ENCODE peak calls at places on chromosomes 11 and 22, in four cellular contexts. S, Z, L and C are unnamed samples.

GRCh38 chr11:13261600-13262061 is 16.0 kb upstream of the BMAL1 start:
- DNase-seq in S (no peak), Z (peak; percentile 88), L (no peak), C (no peak)

GRCh38 chr22:31829505-31829904 is 75.7 kb downstream of the DEPDC5 start:
- DNase-seq in S (peak; percentile 22), Z (peak; percentile 85), L (no peak), C (no peak)

GRCh38 chr11:4094348-4095291 is at the start of gene RRM1:
- DNase-seq in S (peak; percentile 94), Z (peak; percentile 89), L (peak; percentile 96), C (peak; percentile 93)

GRCh38 chr11:8365542-8365941 is 101.9 kb upstream of the LMO1 start:
- DNase-seq in S (no peak), Z (no peak), L (no peak), C (no peak)

GRCh38 chr11:109956124-109956793 is 136.9 kb upstream of the ZC3H12C start:
- DNase-seq in S (peak; percentile 23), Z (no peak), L (no peak), C (no peak)

GRCh38 chr11:8282621-8283509 is 19.2 kb upstream of the LMO1 start:
- DNase-seq in S (no peak), Z (no peak), L (peak; percentile 67), C (no peak)

GRCh38 chr11:120316880-120317688 is 8.0 kb upstream of the TLCD5 start:
- DNase-seq in S (no peak), Z (no peak), L (no peak), C (no peak)

GRCh38 chr11:102085864-102086551 is 24.2 kb upstream of the YAP1 start:
- DNase-seq in S (no peak), Z (no peak), L (no peak), C (no peak)

GRCh38 chr22:29734853-29735252 is 15.1 kb downstream of the CABP7 start:
- DNase-seq in S (no peak), Z (no peak), L (peak; percentile 53), C (no peak)

GRCh38 chr11:11916981-11917399 is 75.2 kb downstream of the USP47 start:
- DNase-seq in S (no peak), Z (no peak), L (peak; percentile 4), C (no peak)

GRCh38 chr11:122556605-122557004 is 98.9 kb upstream of the UBASH3B start:
- DNase-seq in S (no peak), Z (no peak), L (peak; percentile 77), C (no peak)

GRCh38 chr11:48129697-48130395 is 86.8 kb upstream of the OR4B1 start:
- DNase-seq in S (no peak), Z (no peak), L (no peak), C (no peak)

GRCh38 chr11:10918698-10919097 is 60.8 kb upstream of the ZBED5 start:
- DNase-seq in S (no peak), Z (no peak), L (no peak), C (no peak)

GRCh38 chr22:42754658-42755057 is 34.0 kb upstream of the A4GALT start:
- DNase-seq in S (no peak), Z (no peak), L (no peak), C (no peak)

GRCh38 chr11:24585192-24585591 is 88.3 kb downstream of the LUZP2 start:
- DNase-seq in S (no peak), Z (no peak), L (no peak), C (no peak)
- TF ChIP-seq CTCF in S (no peak), Z (no peak), L (no peak), C (no peak)

DNA sequence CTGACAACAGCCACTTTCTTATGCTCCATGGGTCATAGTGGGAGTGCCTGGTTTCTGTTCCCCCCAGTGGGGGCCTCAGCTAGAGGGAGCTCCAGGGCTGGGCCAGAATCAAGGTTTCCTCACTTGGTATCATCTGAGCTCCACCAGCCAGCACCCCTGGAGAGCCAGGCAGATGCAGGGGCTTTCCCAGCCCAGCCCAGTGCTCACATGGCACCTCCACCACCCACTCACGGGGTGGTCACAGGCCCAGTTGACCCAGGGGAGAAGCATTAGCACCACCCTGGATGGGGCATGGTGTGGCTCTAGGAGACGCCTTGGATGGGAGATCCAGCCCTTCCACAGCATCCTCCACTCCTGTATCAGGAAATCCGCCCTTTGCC is 24.1 kb upstream of the WNT7B start:
- DNase-seq in S (no peak), Z (no peak), L (no peak), C (no peak)
- TF ChIP-seq CTCF in S (no peak), Z (no peak), L (no peak), C (no peak)

GRCh38 chr22:37321288-37321687 is 39.0 kb downstream of the CYTH4 start:
- DNase-seq in S (no peak), Z (no peak), L (no peak), C (no peak)

GRCh38 chr22:37320726-37321286 is 38.5 kb downstream of the CYTH4 start:
- DNase-seq in S (no peak), Z (no peak), L (peak; percentile 40), C (no peak)

GRCh38 chr22:37318255-37319109 is 36.2 kb downstream of the CYTH4 start:
- DNase-seq in S (no peak), Z (no peak), L (peak; percentile 28), C (no peak)

GRCh38 chr22:37317698-37318210 is 35.4 kb downstream of the CYTH4 start:
- DNase-seq in S (no peak), Z (no peak), L (no peak), C (no peak)

DNA sequence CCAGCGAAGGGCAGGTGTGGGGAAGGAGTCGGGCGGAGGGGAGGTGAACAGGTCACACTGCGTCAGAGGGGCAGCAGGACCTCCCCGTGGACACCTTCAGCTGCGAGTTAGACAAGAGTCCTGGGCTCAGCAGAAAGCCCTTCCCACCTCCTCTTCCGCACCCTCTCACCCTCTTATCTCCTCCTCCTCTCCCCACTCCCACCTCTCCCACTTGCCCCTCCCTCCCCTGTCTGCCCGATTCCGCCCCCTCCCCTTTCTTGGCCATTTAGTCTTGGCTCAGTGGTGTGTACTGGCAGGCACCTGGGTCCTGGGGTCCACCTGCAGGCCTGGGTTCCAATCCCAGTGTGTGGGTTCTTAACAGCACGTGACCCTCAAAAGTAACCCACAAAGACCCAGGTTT is 37.2 kb downstream of the CYTH4 start:
- DNase-seq in S (no peak), Z (no peak), L (no peak), C (no peak)
- TF ChIP-seq CTCF in S (no peak), Z (no peak), L (no peak), C (no peak)

GRCh38 chr11:63829823-63830489 is 9.0 kb upstream of the MARK2 start:
- DNase-seq in S (peak; percentile 41), Z (peak; percentile 35), L (peak; percentile 68), C (no peak)
- TF ChIP-seq CTCF in S (peak; percentile 31), Z (peak; percentile 65), L (peak; percentile 56), C (no peak)

DNA sequence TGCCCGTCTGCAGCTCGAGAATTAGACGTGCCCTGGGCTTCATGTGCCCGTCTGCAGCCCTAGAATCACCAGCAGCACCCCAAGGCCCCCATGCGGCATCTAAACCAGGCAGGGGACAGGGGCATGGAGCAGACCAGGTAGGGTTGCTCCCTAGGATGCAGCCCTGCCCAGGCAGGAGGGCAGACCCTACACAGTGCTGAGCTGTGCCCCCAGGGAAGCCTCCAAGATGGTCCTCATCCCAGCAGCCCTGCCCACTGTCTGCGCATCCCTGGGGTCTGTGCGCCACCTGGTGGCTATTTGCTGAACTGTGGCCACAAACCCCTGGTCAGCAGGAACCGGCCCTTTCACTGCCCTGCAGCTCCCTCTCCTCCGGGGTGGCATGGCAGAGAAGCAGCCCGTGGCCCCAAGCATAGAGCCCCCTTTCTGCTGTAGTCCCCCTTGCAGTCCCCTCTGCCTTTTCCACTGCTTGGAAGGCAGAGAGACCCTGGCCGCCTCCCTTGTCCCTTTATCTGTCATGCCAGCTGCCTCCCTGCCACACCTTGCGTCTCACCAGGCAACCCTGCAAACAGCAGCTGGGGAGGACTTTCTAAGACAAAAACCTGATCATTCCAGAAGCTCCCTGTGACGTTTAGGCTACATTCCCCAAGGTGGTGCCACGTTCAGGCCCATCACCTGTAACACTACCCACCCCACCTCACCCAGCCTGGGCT is 86.6 kb downstream of the KCNQ1 start:
- DNase-seq in S (peak; percentile 80), Z (peak; percentile 14), L (peak; percentile 83), C (peak; percentile 73)
- TF ChIP-seq CTCF in S (peak; percentile 91), Z (peak; percentile 93), L (peak; percentile 91), C (peak; percentile 94)

DNA sequence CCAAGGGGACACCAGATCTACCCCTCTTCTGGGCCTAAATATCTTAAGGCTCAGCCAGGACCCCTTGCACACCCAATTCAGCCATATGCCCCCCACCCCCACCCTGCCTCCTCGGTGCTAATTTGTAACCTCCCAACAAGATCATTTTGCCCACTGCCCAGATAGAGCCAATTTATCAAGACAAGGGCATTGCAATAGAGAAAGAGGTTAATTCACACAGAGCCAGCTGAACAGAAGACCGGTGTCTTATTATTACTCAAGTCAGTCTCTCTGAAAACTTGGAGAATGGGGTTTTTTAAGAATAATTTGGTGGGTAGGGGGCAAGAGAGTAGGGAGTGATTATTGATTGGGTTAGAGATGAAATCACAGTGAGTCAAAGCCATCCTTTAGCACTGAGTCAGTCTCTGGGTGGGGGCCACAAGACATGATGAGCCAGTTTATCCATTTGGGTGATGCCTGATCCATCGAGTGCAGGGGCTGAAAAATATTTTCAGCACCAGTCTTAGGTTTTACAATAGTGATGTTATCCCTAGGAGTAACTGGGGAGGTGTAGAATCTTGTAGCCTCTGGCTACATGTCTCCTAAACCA is 9.9 kb upstream of the CAPN5 start:
- DNase-seq in S (no peak), Z (no peak), L (no peak), C (no peak)
- TF ChIP-seq CTCF in S (no peak), Z (no peak), L (no peak), C (no peak)

DNA sequence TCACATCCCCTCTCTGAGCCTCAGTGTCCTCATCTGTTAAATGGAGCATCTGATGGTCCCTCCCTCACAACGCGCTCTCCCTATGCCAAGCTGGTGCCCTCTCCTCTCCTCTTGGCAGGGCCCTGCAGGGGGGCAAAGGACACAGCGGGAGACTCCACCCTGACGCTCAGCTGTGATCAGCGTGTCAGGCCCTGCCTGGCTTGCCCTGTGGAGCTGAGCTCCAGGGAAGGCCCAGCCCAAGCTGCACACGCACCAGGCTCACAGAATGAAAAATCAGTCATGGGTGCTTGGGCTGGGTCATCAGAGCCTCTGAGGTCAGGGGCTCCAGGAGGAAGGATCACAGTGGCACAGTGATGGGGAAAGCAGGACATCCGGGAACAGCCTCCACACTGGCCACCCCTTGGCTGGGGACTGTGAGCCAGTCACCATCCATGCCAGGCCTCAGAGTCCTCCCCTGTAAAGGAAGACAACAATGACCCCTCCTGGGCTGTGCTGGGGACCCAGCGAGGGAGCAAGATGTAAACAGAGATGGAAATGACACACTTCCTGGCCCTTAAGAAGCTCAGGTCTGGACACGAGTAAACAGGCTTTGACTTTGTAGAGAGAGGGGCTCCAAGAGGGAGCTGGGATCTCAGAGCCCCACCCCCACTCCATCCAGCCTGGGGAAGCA is 36.6 kb downstream of the RPL3 start:
- DNase-seq in S (no peak), Z (no peak), L (no peak), C (no peak)
- TF ChIP-seq CTCF in S (peak; percentile 13), Z (no peak), L (peak; percentile 9), C (no peak)

GRCh38 chr11:124760205-124760652 is 1.9 kb downstream of the ESAM start:
- DNase-seq in S (peak; percentile 53), Z (no peak), L (peak; percentile 28), C (no peak)

GRCh38 chr11:124759268-124760204 is 2.6 kb downstream of the ESAM start:
- DNase-seq in S (no peak), Z (no peak), L (peak; percentile 62), C (no peak)

GRCh38 chr11:124756753-124757227 is 4.7 kb upstream of the VSIG2 start:
- DNase-seq in S (no peak), Z (no peak), L (no peak), C (no peak)

GRCh38 chr11:124757320-124757719 is 4.8 kb downstream of the ESAM start:
- DNase-seq in S (no peak), Z (no peak), L (no peak), C (no peak)

GRCh38 chr11:124758355-124759267 is 3.5 kb downstream of the ESAM start:
- DNase-seq in S (peak; percentile 80), Z (no peak), L (peak; percentile 94), C (peak; percentile 57)
- TF ChIP-seq CTCF in S (peak; percentile 90), Z (peak; percentile 75), L (peak; percentile 79), C (peak; percentile 65)

GRCh38 chr11:103637250-103637649 is 399.2 kb upstream of the DDI1 start:
- DNase-seq in S (no peak), Z (no peak), L (no peak), C (no peak)
- TF ChIP-seq CTCF in S (no peak), Z (no peak), L (no peak), C (no peak)